ENCODE peak calls at places on chromosomes 7 and 10, in eight cellular contexts. L, I, M, F, V, K, D and H are unnamed samples.

GRCh38 chr7:136857573-136857972 is 10.9 kb upstream of the CHRM2 start:
- DNase-seq in L (no peak), I (no peak), M (no peak), F (peak; percentile 59), V (peak; percentile 61), K (no peak), D (no peak), H (no peak)

GRCh38 chr7:37480026-37480425 is 31.4 kb upstream of the ELMO1 start:
- DNase-seq in L (no peak), I (no peak), M (no peak), F (no peak), V (no peak), K (no peak), D (no peak), H (no peak)

GRCh38 chr10:118439824-118440223 is 97.7 kb upstream of the FAM204A start:
- DNase-seq in L (no peak), I (no peak), M (no peak), F (no peak), V (no peak), K (no peak), D (no peak), H (no peak)

GRCh38 chr7:20217193-20217948 is at the start of gene MACC1:
- DNase-seq in L (no peak), I (no peak), M (no peak), F (no peak), V (no peak), K (peak; percentile 98), D (peak; percentile 97), H (no peak)

GRCh38 chr10:94131885-94132284 is 138.2 kb downstream of the PLCE1 start:
- DNase-seq in L (no peak), I (no peak), M (no peak), F (peak; percentile 65), V (peak; percentile 84), K (no peak), D (no peak), H (no peak)

GRCh38 chr10:71708301-71708703 is 11.3 kb downstream of the C10orf105 start:
- DNase-seq in L (peak; percentile 72), I (peak; percentile 93), M (peak; percentile 74), F (peak; percentile 49), V (peak; percentile 27), K (no peak), D (peak; percentile 76), H (peak; percentile 49)

GRCh38 chr7:151174246-151175046 is 7.0 kb upstream of the GBX1 start:
- DNase-seq in L (peak; percentile 37), I (no peak), M (no peak), F (peak; percentile 57), V (no peak), K (no peak), D (peak; percentile 36), H (no peak)

GRCh38 chr7:136877990-136878389 is 9.5 kb downstream of the CHRM2 start:
- DNase-seq in L (no peak), I (no peak), M (no peak), F (no peak), V (no peak), K (no peak), D (no peak), H (no peak)

GRCh38 chr10:126465771-126466170 is 77.5 kb upstream of the ADAM12 start:
- DNase-seq in L (no peak), I (no peak), M (no peak), F (peak; percentile 28), V (no peak), K (no peak), D (no peak), H (no peak)

GRCh38 chr10:17109475-17110207 is 20.0 kb downstream of the CUBN start:
- DNase-seq in L (no peak), I (no peak), M (no peak), F (peak; percentile 71), V (peak; percentile 76), K (no peak), D (no peak), H (no peak)

GRCh38 chr10:94710578-94710977 is 27.0 kb downstream of the CYP2C18 start:
- DNase-seq in L (no peak), I (no peak), M (no peak), F (no peak), V (no peak), K (no peak), D (no peak), H (no peak)

GRCh38 chr7:8149222-8149621 is 112.7 kb downstream of the ICA1 start:
- DNase-seq in L (no peak), I (no peak), M (no peak), F (peak; percentile 1), V (peak; percentile 14), K (no peak), D (no peak), H (no peak)

GRCh38 chr10:71099731-71100361 is 112.5 kb upstream of the UNC5B start:
- DNase-seq in L (no peak), I (no peak), M (no peak), F (no peak), V (no peak), K (no peak), D (no peak), H (no peak)

GRCh38 chr10:122373713-122374112 is 795 bp upstream of the PLEKHA1 start:
- DNase-seq in L (no peak), I (no peak), M (peak; percentile 26), F (peak; percentile 63), V (peak; percentile 57), K (no peak), D (peak; percentile 58), H (no peak)

GRCh38 chr10:48414778-48415177 is 108.3 kb downstream of the MAPK8 start:
- DNase-seq in L (no peak), I (no peak), M (no peak), F (no peak), V (peak; percentile 87), K (no peak), D (no peak), H (no peak)

GRCh38 chr10:113854757-113855626 is 531 bp downstream of the NHLRC2 start:
- DNase-seq in L (peak; percentile 41), I (peak; percentile 67), M (peak; percentile 67), F (peak; percentile 54), V (peak; percentile 58), K (no peak), D (peak; percentile 59), H (peak; percentile 30)

GRCh38 chr7:28587211-28587610 is 174.9 kb downstream of the CREB5 start:
- DNase-seq in L (no peak), I (no peak), M (no peak), F (peak; percentile 12), V (peak; percentile 18), K (no peak), D (no peak), H (no peak)

GRCh38 chr10:91378061-91378460 is 32.1 kb upstream of the HECTD2 start:
- DNase-seq in L (no peak), I (no peak), M (no peak), F (peak; percentile 20), V (peak; percentile 24), K (no peak), D (no peak), H (no peak)

GRCh38 chr7:85030893-85031292 is 156.0 kb downstream of the SEMA3D start:
- DNase-seq in L (no peak), I (no peak), M (no peak), F (peak; percentile 80), V (peak; percentile 79), K (no peak), D (no peak), H (no peak)

GRCh38 chr7:98617051-98617959 is at the start of gene NPTX2:
- DNase-seq in L (no peak), I (peak; percentile 96), M (no peak), F (no peak), V (peak; percentile 9), K (peak; percentile 70), D (no peak), H (no peak)

GRCh38 chr7:108973075-108973474 is 403.4 kb downstream of the DNAJB9 start:
- DNase-seq in L (no peak), I (no peak), M (no peak), F (peak; percentile 2), V (no peak), K (no peak), D (no peak), H (no peak)

GRCh38 chr7:50229964-50230363 is 74.6 kb upstream of the IKZF1 start:
- DNase-seq in L (no peak), I (no peak), M (no peak), F (peak; percentile 35), V (no peak), K (no peak), D (no peak), H (no peak)

GRCh38 chr7:8065356-8065813 is 96.8 kb downstream of the GLCCI1 start:
- DNase-seq in L (no peak), I (no peak), M (no peak), F (peak; percentile 51), V (peak; percentile 91), K (no peak), D (no peak), H (no peak)

GRCh38 chr7:33108591-33108930 is 643 bp downstream of the RP9 start:
- DNase-seq in L (peak; percentile 21), I (peak; percentile 21), M (no peak), F (no peak), V (no peak), K (no peak), D (no peak), H (peak; percentile 30)

GRCh38 chr10:131609176-131609575 is 291.6 kb upstream of the PPP2R2D start:
- DNase-seq in L (no peak), I (no peak), M (no peak), F (no peak), V (no peak), K (no peak), D (no peak), H (no peak)

GRCh38 chr10:13311177-13311575 is 11.3 kb upstream of the PHYH start:
- DNase-seq in L (no peak), I (no peak), M (no peak), F (no peak), V (peak; percentile 15), K (no peak), D (no peak), H (no peak)

GRCh38 chr7:5414876-5415275 is 8.8 kb downstream of the TNRC18 start:
- DNase-seq in L (no peak), I (no peak), M (no peak), F (no peak), V (peak; percentile 62), K (no peak), D (no peak), H (no peak)

GRCh38 chr10:80444646-80445319 is 9.3 kb upstream of the TSPAN14 start:
- DNase-seq in L (peak; percentile 73), I (no peak), M (peak; percentile 47), F (peak; percentile 82), V (peak; percentile 79), K (no peak), D (peak; percentile 63), H (peak; percentile 43)

GRCh38 chr10:96339956-96340904 is 18.6 kb downstream of the OPALIN start:
- DNase-seq in L (peak; percentile 52), I (peak; percentile 80), M (peak; percentile 39), F (peak; percentile 88), V (peak; percentile 68), K (peak; percentile 20), D (peak; percentile 64), H (peak; percentile 47)

GRCh38 chr10:75284097-75284485 is 48.3 kb upstream of the COMTD1 start:
- DNase-seq in L (no peak), I (no peak), M (no peak), F (no peak), V (no peak), K (no peak), D (no peak), H (no peak)

GRCh38 chr7:129439963-129440625 is 5.9 kb downstream of the STRIP2 start:
- DNase-seq in L (no peak), I (no peak), M (no peak), F (no peak), V (no peak), K (no peak), D (no peak), H (no peak)